ENCODE peak calls at places on chromosomes 5 and 9, in six cellular contexts. A is upper lobe of right lung; G is CD8-positive, alpha-beta memory T cell; H is ascending aorta; Q is H1; P is PC-9. R is an unnamed sample.

GRCh38 chr9:125439434-125440272 is 178.0 kb downstream of the GAPVD1 start:
- DNase-seq in Q (no peak), P (no peak), H (no peak), A (no peak), G (no peak), R (no peak)

GRCh38 chr9:111922324-111923013 is 25.9 kb downstream of the UGCG start:
- DNase-seq in A (no peak), G (no peak), Q (no peak), H (no peak), P (no peak), R (no peak)

GRCh38 chr5:93622240-93622885 is 39.3 kb downstream of the NR2F1 start:
- DNase-seq in Q (no peak), A (no peak), H (no peak), G (peak; percentile 79), P (no peak), R (no peak)

GRCh38 chr9:71783120-71783523 is 14.8 kb upstream of the CEMIP2 start:
- DNase-seq in P (peak; percentile 45), A (peak; percentile 69), Q (no peak), H (peak; percentile 68), G (peak; percentile 91), R (no peak)

GRCh38 chr5:27845248-27845647 is 806.9 kb upstream of the CDH9 start:
- DNase-seq in H (no peak), Q (no peak), P (no peak), G (no peak), A (no peak), R (no peak)

GRCh38 chr9:20217596-20217995 is 404.7 kb downstream of the MLLT3 start:
- DNase-seq in A (no peak), Q (no peak), G (no peak), H (no peak), P (no peak), R (no peak)

GRCh38 chr9:75626860-75627259 is 263.6 kb upstream of the PCSK5 start:
- DNase-seq in Q (no peak), G (no peak), P (no peak), H (no peak), A (no peak), R (no peak)

GRCh38 chr9:6230037-6230778 is 14.6 kb downstream of the IL33 start:
- DNase-seq in H (peak; percentile 67), P (no peak), A (no peak), Q (no peak), G (no peak), R (no peak)

GRCh38 chr5:151264113-151264512 is 11.1 kb downstream of the GM2A start:
- DNase-seq in Q (no peak), P (peak; percentile 28), H (no peak), A (no peak), G (no peak), R (no peak)

GRCh38 chr9:78856144-78856543 is 559.2 kb downstream of the PSAT1 start:
- DNase-seq in H (no peak), Q (no peak), A (no peak), P (no peak), G (no peak), R (no peak)

DNA sequence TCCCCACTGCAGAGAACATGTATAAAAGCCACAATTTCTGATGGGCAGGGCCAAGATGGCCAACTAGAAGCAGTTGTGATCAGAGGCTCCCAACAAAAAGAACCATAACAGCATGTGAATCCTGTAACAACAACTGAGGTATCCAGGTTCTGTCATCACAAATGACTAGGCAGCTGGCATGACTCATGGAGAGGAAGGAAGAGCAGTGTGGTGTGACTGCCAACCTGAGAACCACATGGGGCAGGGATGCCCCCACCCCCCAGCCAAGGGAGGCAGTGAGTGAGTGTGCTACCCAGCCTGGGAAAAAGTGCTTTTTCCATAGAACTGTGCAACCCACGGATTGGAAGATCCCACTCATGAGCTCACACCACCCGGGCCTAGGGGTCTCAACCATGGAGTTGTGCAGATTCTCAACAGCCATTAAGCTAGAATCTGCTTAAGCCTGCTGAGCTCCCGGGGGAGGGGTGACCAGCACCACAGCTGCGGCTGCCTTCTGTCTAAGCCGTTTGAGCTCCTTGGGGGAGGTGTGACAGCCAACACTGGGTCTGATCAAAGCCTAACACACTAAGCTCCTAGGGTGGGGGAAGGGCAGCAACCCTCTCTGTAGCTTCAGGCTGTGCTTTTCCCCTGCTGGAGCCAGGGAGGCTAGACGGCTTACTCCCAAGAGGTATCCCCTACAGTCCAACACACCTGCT is 80.1 kb upstream of the DMAC1 start:
- DNase-seq in G (peak; percentile 23), H (no peak), P (no peak), A (no peak), Q (peak; percentile 10), R (no peak)
- H3K27ac ChIP-seq in G (no peak overlapping the region), H (no peak overlapping the region), P (no peak overlapping the region), A (no peak overlapping the region), Q (no peak overlapping the region), R (no peak overlapping the region)

DNA sequence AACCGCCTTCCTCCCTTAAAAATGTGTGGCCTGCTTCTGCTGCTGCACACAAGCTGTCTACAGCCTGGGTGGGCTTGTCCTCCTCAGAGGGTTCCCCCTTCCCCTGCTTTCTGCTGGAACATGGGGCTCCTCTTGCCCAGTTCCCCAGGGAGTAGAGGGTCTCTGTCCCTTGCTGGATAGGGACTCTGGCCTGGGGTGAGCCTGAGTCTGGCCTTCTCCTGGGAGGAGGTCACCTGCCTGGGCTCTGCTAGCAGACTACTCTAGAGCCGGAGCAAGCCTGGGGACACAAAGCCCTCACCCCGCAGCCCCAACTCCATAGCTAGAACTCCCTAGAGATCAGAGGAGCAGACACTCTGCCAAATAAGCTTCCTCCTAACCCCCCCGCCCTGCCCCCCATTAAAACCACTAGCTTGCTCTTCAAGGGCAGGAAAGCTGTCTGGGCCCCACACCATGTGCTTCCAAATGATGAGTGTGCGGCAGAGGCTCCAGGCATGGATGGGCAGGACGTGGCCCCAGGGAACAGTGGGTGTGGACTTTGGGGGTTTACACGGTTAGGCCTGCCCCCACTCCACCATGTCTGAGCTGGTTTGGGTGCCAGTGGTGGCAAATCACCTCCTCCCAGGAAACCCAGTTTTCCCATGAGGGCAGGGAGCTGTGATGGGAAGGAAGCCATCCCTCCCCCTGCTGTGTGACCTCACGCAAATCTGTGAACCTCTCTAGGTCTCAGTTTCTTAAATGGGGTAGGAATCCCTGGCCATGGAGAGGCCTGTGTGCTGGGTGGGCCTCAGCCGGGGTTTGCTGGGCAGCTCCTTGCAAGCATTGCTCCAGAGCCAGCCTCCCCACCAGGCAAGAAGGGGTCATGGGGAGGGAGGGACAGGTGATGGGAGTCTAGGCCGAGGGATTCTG is 10.1 kb downstream of the TCF7 start:
- DNase-seq in H (no peak), A (no peak), P (peak; percentile 25), G (peak; percentile 49), Q (no peak), R (no peak)
- H3K27ac ChIP-seq in H (peak overlapping the region; percentile 59), A (peak overlapping the region; percentile 42), P (peak overlapping the region; percentile 40), G (peak overlapping the region; percentile 9), Q (no peak overlapping the region), R (no peak overlapping the region)

DNA sequence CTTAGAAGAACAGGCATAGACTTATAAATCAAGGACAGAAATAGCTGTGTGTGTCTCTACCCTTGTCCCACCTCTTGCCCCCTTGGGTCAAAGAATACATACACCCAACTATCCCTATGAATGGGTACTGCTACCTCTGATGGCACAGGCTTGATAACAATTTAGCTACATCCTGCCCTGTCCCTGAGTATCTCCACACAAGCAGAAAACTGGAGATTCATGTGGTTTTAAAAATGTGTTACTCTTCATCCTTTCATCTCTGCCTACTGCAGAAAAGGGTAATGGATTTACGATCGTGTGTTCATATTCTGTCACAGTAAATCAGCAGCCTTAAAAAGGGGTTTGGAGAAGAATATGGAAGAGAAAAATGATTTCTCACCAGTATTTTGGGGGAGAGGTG is 49.2 kb upstream of the NREP start:
- DNase-seq in G (no peak), Q (no peak), H (no peak), A (no peak), P (no peak), R (no peak)
- H3K27ac ChIP-seq in G (no peak overlapping the region), Q (no peak overlapping the region), H (peak overlapping the region; percentile 60), A (no peak overlapping the region), P (no peak overlapping the region), R (no peak overlapping the region)

GRCh38 chr9:99816392-99816791 is 5.3 kb upstream of the NR4A3 start:
- DNase-seq in A (no peak), G (no peak), Q (no peak), P (no peak), H (no peak), R (no peak)
- H3K27ac ChIP-seq in A (no peak overlapping the region), G (no peak overlapping the region), Q (no peak overlapping the region), P (no peak overlapping the region), H (no peak overlapping the region), R (no peak overlapping the region)

DNA sequence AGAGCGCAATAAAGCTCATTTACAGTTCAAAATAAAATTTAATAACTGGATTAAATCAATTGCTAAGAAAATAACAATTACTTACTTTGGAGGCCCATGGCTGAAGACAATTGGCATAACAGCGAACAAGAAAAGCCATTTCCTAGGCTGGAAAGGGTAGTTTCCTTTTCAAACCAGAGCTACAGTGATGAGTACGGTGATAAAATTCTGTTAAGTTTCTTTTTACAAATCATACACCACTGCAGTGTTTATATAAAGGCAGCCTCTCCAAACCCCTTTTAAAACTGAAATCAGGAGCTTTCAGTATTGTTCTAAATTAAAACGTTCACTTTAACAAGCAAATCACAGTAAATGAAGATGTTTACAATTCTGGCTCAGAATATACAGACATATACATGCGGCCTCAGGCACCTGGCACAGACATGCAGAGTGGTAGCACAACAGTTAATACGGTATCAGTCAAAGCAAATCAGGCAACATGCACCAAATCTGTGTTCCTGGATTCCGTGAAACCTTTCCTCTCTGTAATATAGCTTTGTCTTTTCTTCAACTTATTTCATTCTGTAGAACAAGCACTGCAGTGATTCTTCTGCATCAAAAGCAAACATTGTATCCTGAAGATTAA is 102.9 kb downstream of the RAPGEF6 start:
- DNase-seq in P (no peak), H (no peak), Q (no peak), A (no peak), G (peak; percentile 15), R (no peak)
- H3K27ac ChIP-seq in P (no peak overlapping the region), H (no peak overlapping the region), Q (no peak overlapping the region), A (peak overlapping the region; percentile 11), G (no peak overlapping the region), R (no peak overlapping the region)

DNA sequence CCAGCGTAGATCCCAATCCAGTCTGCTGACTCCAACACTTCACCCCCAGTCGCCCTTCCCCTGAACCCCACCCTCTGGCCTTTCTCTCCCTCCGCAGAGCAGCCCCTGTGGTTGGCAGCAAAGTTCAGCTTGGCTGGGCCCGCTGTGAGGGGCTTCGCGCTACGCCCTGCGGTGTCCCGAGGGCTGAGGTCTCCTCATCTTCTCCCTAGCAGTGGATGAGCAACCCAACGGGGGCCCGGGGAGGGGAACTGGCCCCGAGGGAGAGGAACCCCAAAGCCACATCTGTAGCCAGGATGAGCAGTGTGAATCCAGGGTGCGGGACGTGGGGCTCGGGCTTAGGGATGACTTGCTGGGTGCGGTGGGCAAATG is 579 bp downstream of the EGFL7 start:
- DNase-seq in G (no peak), H (no peak), P (no peak), A (no peak), Q (no peak), R (no peak)
- H3K27ac ChIP-seq in G (peak overlapping the region; percentile 79), H (peak overlapping the region; percentile 11), P (no peak overlapping the region), A (peak overlapping the region; percentile 91), Q (no peak overlapping the region), R (no peak overlapping the region)

R was measured in substantia nigra.